ENCODE peak calls at places on chromosome 18, in seven cellular contexts. B is esophagus squamous epithelium, Y is nucleus accumbens, F is HepG2, R is SK-MEL-5, A is dorsolateral prefrontal cortex, O is DMS79 treated with DMSO at 0.1 percent for 48 hours. I is an unnamed sample.

GRCh38 chr18:25288340-25288955 is 63.5 kb downstream of the ZNF521 start:
- DNase-seq in B (no peak), Y (no peak), F (no peak), R (peak; percentile 5), A (no peak), O (peak; percentile 12), I (no peak)

GRCh38 chr18:36889316-36889715 is 60.4 kb downstream of the KIAA1328 start:
- DNase-seq in B (no peak), Y (no peak), F (no peak), R (no peak), A (no peak), O (no peak), I (no peak)

GRCh38 chr18:36297419-36298112 is at the start of gene FHOD3:
- DNase-seq in B (no peak), Y (peak; percentile 54), F (no peak), R (peak; percentile 31), A (peak; percentile 40), O (peak; percentile 19), I (peak; percentile 73)

GRCh38 chr18:70382032-70382431 is 93.2 kb downstream of the SOCS6 start:
- DNase-seq in B (no peak), Y (peak; percentile 32), F (no peak), R (peak; percentile 3), A (no peak), O (no peak), I (no peak)

GRCh38 chr18:8619835-8620577 is 10.8 kb downstream of the RAB12 start:
- DNase-seq in B (no peak), Y (no peak), F (no peak), R (no peak), A (no peak), O (no peak), I (no peak)

GRCh38 chr18:34492652-34493051 is 217.4 kb upstream of the DTNA start:
- DNase-seq in B (no peak), Y (no peak), F (peak; percentile 87), R (no peak), A (no peak), O (peak; percentile 19), I (no peak)

GRCh38 chr18:45441110-45441842 is 174.0 kb upstream of the SLC14A2 start:
- DNase-seq in B (no peak), Y (no peak), F (no peak), R (peak; percentile 47), A (no peak), O (no peak), I (no peak)

GRCh38 chr18:44954256-44954655 is 273.6 kb downstream of the SETBP1 start:
- DNase-seq in B (no peak), Y (no peak), F (no peak), R (no peak), A (no peak), O (peak; percentile 87), I (no peak)

GRCh38 chr18:22493940-22494339 is 76.2 kb upstream of the CTAGE1 start:
- DNase-seq in B (no peak), Y (no peak), F (no peak), R (no peak), A (no peak), O (no peak), I (no peak)

GRCh38 chr18:37551846-37552245 is 13.8 kb downstream of the CELF4 start:
- DNase-seq in B (no peak), Y (no peak), F (no peak), R (no peak), A (no peak), O (no peak), I (no peak)

GRCh38 chr18:79385749-79386341 is 9.9 kb upstream of the NFATC1 start:
- DNase-seq in B (no peak), Y (no peak), F (no peak), R (no peak), A (no peak), O (no peak), I (no peak)

GRCh38 chr18:24398515-24398914 is 891 bp upstream of the OSBPL1A start:
- DNase-seq in B (no peak), Y (no peak), F (no peak), R (peak; percentile 33), A (peak; percentile 22), O (no peak), I (no peak)